ENCODE peak calls at places on chromosomes 3 and 15, in five cellular contexts. U is SK-N-SH, M is astrocyte, X is A549, J is sigmoid colon. D is an unnamed sample. For H3K4me1, the result is how much of the 10 kb centered on the place peaks cover.

GRCh38 chr3:51937014-51937413 is 4.7 kb downstream of the RRP9 start:
- DNase-seq in U (no peak), M (peak), X (no peak), J (peak), D (no peak)

GRCh38 chr3:142944346-142944745 is 19.1 kb downstream of the PAQR9 start:
- DNase-seq in J (no peak), X (no peak), M (no peak), U (no peak), D (no peak)

GRCh38 chr3:67692621-67693020 is 38.2 kb upstream of the SUCLG2 start:
- DNase-seq in U (no peak), J (no peak), M (peak), X (no peak), D (no peak)

GRCh38 chr3:42683875-42684593 is 1.3 kb upstream of the KLHL40 start:
- DNase-seq in U (no peak), X (peak), J (peak), M (peak), D (peak)

GRCh38 chr15:100941536-100941935 is 22.4 kb downstream of the LRRK1 start:
- DNase-seq in U (no peak), X (no peak), M (no peak), J (no peak), D (no peak)

GRCh38 chr3:127084401-127084990 is 101.6 kb downstream of the PLXNA1 start:
- DNase-seq in J (no peak), X (no peak), U (no peak), M (no peak), D (no peak)

GRCh38 chr3:196941846-196942225 is 492 bp downstream of the NCBP2 start:
- DNase-seq in M (peak), X (no peak), J (no peak), U (no peak), D (no peak)

GRCh38 chr3:178474526-178474925 is 61.7 kb upstream of the KCNMB2 start:
- DNase-seq in U (no peak), J (no peak), X (no peak), M (no peak), D (no peak)

GRCh38 chr15:43828061-43828657 is 1.4 kb downstream of the WDR76 start:
- DNase-seq in M (no peak), J (no peak), X (no peak), U (peak), D (no peak)

GRCh38 chr3:149784064-149784704 is 8.2 kb downstream of the ANKUB1 start:
- DNase-seq in M (peak), X (peak), J (no peak), U (no peak), D (no peak)

GRCh38 chr3:185746470-185746869 is 78.4 kb downstream of the IGF2BP2 start:
- DNase-seq in J (no peak), U (no peak), X (no peak), M (no peak), D (no peak)

GRCh38 chr3:183220828-183221227 is 32.2 kb upstream of the B3GNT5 start:
- DNase-seq in U (no peak), X (no peak), J (no peak), M (no peak), D (no peak)

GRCh38 chr3:179723617-179724016 is 70.8 kb downstream of the USP13 start:
- DNase-seq in J (no peak), U (no peak), M (no peak), X (no peak), D (no peak)

GRCh38 chr3:184275302-184275701 is 520 bp upstream of the ECE2 start:
- DNase-seq in X (no peak), U (no peak), M (no peak), J (no peak), D (no peak)

GRCh38 chr15:94929282-94929681 is 697.9 kb downstream of the MCTP2 start:
- DNase-seq in M (no peak), J (no peak), U (no peak), X (no peak), D (no peak)

GRCh38 chr3:169131695-169132464 is 531.6 kb downstream of the MECOM start:
- DNase-seq in X (no peak), M (no peak), J (no peak), U (no peak), D (no peak)

GRCh38 chr15:30984542-30984941 is 6.9 kb downstream of the MTMR10 start:
- DNase-seq in J (no peak), U (peak), X (no peak), M (no peak), D (no peak)

GRCh38 chr3:53073553-53074365 is 27.9 kb upstream of the SFMBT1 start:
- DNase-seq in X (no peak), U (peak), J (peak), M (no peak), D (no peak)

GRCh38 chr3:112437146-112438022 is 61.9 kb downstream of the BTLA start:
- DNase-seq in X (peak), M (peak), J (no peak), U (no peak), D (no peak)

GRCh38 chr3:149813367-149814281 is 609 bp downstream of the RNF13 start:
- DNase-seq in M (peak), J (peak), U (peak), X (peak), D (peak)

GRCh38 chr3:31094048-31094447 is 199.6 kb upstream of the GADL1 start:
- DNase-seq in M (no peak), J (no peak), X (peak), U (no peak), D (no peak)

GRCh38 chr3:69082805-69083204 is 1.9 kb upstream of the ARL6IP5 start:
- DNase-seq in U (no peak), J (no peak), X (peak), M (peak), D (no peak)

GRCh38 chr3:47042231-47042791 is 62.8 kb downstream of the NBEAL2 start:
- DNase-seq in M (no peak), X (no peak), J (no peak), U (no peak), D (no peak)

GRCh38 chr15:58498821-58499580 is 67.2 kb downstream of the LIPC start:
- DNase-seq in M (peak), X (peak), U (no peak), J (no peak), D (no peak)

GRCh38 chr15:58503139-58504027 is 71.6 kb downstream of the LIPC start:
- DNase-seq in X (no peak), J (no peak), U (no peak), M (no peak), D (no peak)

GRCh38 chr15:58504674-58505234 is 73.0 kb downstream of the LIPC start:
- DNase-seq in U (no peak), J (no peak), M (no peak), X (no peak), D (no peak)

GRCh38 chr15:58501636-58502178 is 69.9 kb downstream of the LIPC start:
- DNase-seq in X (no peak), M (peak), U (no peak), J (no peak), D (no peak)

DNA sequence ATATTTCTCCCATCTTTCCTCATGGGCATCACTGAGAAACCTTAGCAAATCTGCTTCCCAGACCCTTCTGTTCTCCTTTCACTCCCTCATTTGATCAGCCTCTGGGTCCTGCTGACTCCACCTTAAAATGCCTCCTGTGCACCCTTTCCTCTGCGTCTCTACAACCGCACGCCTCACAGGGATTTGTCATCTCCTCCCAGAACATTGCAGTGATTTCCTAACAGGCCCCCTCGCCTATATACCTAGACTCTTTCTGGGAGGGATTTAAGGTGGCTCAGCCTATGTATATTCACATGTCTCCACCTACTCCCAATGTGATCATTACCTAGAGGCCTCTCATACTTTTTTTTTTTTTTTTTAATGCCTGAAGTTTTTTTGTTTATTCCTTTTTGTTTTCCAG is 69.2 kb downstream of the LIPC start:
- DNase-seq in J (no peak), U (no peak), X (no peak), M (no peak), D (no peak)
- H3K4me1 ChIP-seq in J (under half), U (under half), X (under half), M (under half), D (under half)

GRCh38 chr3:76664816-76665215 is 375.1 kb upstream of the ROBO2 start:
- DNase-seq in J (no peak), M (no peak), U (no peak), X (no peak), D (no peak)

GRCh38 chr3:76657909-76658308 is 382.0 kb upstream of the ROBO2 start:
- DNase-seq in J (no peak), M (no peak), U (no peak), X (no peak), D (no peak)

GRCh38 chr3:76656531-76657070 is 383.3 kb upstream of the ROBO2 start:
- DNase-seq in U (no peak), J (no peak), M (no peak), X (no peak), D (no peak)

GRCh38 chr3:76661527-76662250 is 378.2 kb upstream of the ROBO2 start:
- DNase-seq in X (no peak), M (no peak), J (no peak), U (no peak), D (no peak)
- H3K4me3 ChIP-seq in X (no peak), M (no peak), J (no peak), U (no peak), D (no peak)

DNA sequence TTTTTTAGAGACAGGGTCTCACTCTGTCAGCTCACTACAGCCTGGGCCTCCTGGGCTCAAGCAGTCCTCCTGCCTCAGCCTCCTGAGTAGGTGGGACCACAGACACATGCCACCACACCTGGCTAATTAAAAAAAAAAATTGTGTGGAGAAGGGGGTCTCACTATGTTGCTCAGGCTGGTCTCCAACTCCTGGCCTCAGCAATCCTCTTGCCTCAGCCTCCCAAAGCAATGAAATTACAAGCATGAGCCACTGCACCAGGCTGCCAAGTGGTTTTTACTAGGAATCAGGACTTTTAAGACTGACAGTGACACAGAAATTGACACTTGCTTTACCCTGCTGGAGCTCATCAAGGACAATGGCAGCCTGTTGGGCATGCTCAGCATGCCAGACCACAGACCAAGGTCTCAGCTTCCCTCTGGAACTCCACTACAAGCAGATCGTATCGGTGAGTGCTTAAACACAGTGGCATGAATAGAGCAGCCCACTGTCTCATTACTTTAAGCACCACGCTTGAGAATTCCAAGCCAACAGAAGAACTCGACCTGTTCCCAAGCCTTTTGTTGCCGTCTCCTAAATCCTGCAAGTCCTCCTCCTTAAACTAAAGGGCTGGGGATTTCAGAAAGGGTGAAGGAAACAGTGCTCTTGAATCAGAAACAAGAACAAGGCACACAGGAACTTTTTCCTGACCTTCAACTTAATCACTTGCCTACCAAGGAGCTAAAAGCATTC is 41.4 kb downstream of the EOMES start:
- DNase-seq in X (no peak), M (peak), J (no peak), U (no peak), D (no peak)
- H3K27ac ChIP-seq in X (peak), M (peak), J (peak), U (peak), D (peak)

GRCh38 chr3:33019981-33020380 is 68.5 kb downstream of the CCR4 start:
- DNase-seq in U (no peak), J (no peak), M (no peak), X (no peak), D (no peak)

GRCh38 chr3:33026267-33026666 is 70.7 kb downstream of the GLB1 start:
- DNase-seq in X (no peak), M (no peak), U (no peak), J (no peak), D (no peak)

GRCh38 chr3:33027091-33027490 is 69.9 kb downstream of the GLB1 start:
- DNase-seq in J (no peak), U (no peak), M (no peak), X (no peak), D (no peak)

GRCh38 chr3:33025648-33026178 is 71.2 kb downstream of the GLB1 start:
- DNase-seq in X (no peak), U (no peak), M (no peak), J (no peak), D (no peak)

GRCh38 chr3:33023176-33024136 is 72.0 kb downstream of the CCR4 start:
- DNase-seq in U (no peak), M (no peak), J (no peak), X (no peak), D (no peak)
- H3K4me1 ChIP-seq in U (under half), M (under half), J (under half), X (under half), D (under half)